ENCODE peak calls at places on chromosomes 16 and 17, in five cellular contexts. H is Calu3; D is activated T-helper 1 cell treated with anti-CD3 and anti-CD28 coated beads, Interleukin-12 subunit alpha, Interleukin-12 subunit beta, Interleukin-2, Interleukin-4 antibody, amounts not matched to agents 30 ng/mL and 10 ng/mL and 1 ng/mL, durations not matched to agents 14 hours and 24 hours and 36 hours; B is hippocampal formation; Q is ureter. S is an unnamed sample.

GRCh38 chr17:44260296-44260695 is 7.6 kb downstream of the SLC4A1 start:
- DNase-seq in H (no peak), D (no peak), B (no peak), Q (no peak), S (no peak)

GRCh38 chr17:17077861-17078732 is 35.8 kb downstream of the MPRIP start:
- DNase-seq in H (peak; percentile 41), D (no peak), B (no peak), Q (no peak), S (no peak)

GRCh38 chr17:8001976-8002645 is at the start of gene GUCY2D:
- DNase-seq in H (no peak), D (no peak), B (no peak), Q (no peak), S (no peak)

GRCh38 chr16:12257926-12258561 is 281.5 kb downstream of the SNX29 start:
- DNase-seq in H (peak; percentile 43), D (no peak), B (peak; percentile 7), Q (peak; percentile 47), S (no peak)

GRCh38 chr17:59572301-59572924 is 7.0 kb downstream of the DHX40 start:
- DNase-seq in H (no peak), D (no peak), B (no peak), Q (no peak), S (no peak)

GRCh38 chr17:62913971-62914370 is 52.1 kb upstream of the TANC2 start:
- DNase-seq in H (no peak), D (no peak), B (no peak), Q (no peak), S (no peak)

GRCh38 chr17:1181769-1182137 is 2.0 kb upstream of the ABR start:
- DNase-seq in H (no peak), D (no peak), B (no peak), Q (no peak), S (no peak)

GRCh38 chr16:86567701-86568571 is 1.3 kb downstream of the FOXC2 start:
- DNase-seq in H (peak; percentile 79), D (no peak), B (no peak), Q (no peak), S (peak; percentile 52)

GRCh38 chr16:15993541-15993940 is 44.1 kb downstream of the ABCC1 start:
- DNase-seq in H (no peak), D (no peak), B (no peak), Q (no peak), S (no peak)

GRCh38 chr16:70705056-70705455 is 19.2 kb upstream of the MTSS2 start:
- DNase-seq in H (no peak), D (no peak), B (no peak), Q (no peak), S (no peak)

GRCh38 chr17:73318861-73319260 is 7.1 kb upstream of the CDC42EP4 start:
- DNase-seq in H (no peak), D (no peak), B (no peak), Q (no peak), S (no peak)

GRCh38 chr16:27840311-27841060 is 223.0 kb downstream of the GSG1L start:
- DNase-seq in H (no peak), D (no peak), B (no peak), Q (no peak), S (no peak)

GRCh38 chr16:27245276-27246231 is 23.0 kb downstream of the NSMCE1 start:
- DNase-seq in H (no peak), D (no peak), B (no peak), Q (peak; percentile 52), S (no peak)

GRCh38 chr16:339680-340079 is 12.8 kb downstream of the AXIN1 start:
- DNase-seq in H (no peak), D (no peak), B (no peak), Q (no peak), S (no peak)

GRCh38 chr17:5563451-5563850 is 20.9 kb downstream of the NLRP1 start:
- DNase-seq in H (no peak), D (no peak), B (no peak), Q (no peak), S (peak; percentile 46)

GRCh38 chr16:68264128-68265077 is at the start of gene SLC7A6:
- DNase-seq in H (peak; percentile 86), D (peak; percentile 85), B (peak; percentile 60), Q (peak; percentile 77), S (peak; percentile 78)

GRCh38 chr17:66367112-66367511 is 64.7 kb downstream of the PRKCA start:
- DNase-seq in H (no peak), D (no peak), B (no peak), Q (no peak), S (no peak)

GRCh38 chr17:55731586-55732250 is 9.1 kb upstream of the TMEM100 start:
- DNase-seq in H (no peak), D (no peak), B (no peak), Q (peak; percentile 56), S (no peak)

GRCh38 chr17:49687878-49688491 is 10.1 kb upstream of the SPOP start:
- DNase-seq in H (no peak), D (no peak), B (no peak), Q (no peak), S (peak; percentile 96)

GRCh38 chr17:69512946-69513345 is 98.4 kb downstream of the MAP2K6 start:
- DNase-seq in H (no peak), D (no peak), B (no peak), Q (no peak), S (no peak)

GRCh38 chr16:75088934-75089333 is 27.6 kb downstream of the LDHD start:
- DNase-seq in H (no peak), D (no peak), B (no peak), Q (no peak), S (no peak)

GRCh38 chr17:72255481-72255880 is 134.7 kb downstream of the SOX9 start:
- DNase-seq in H (no peak), D (no peak), B (no peak), Q (no peak), S (no peak)